ENCODE peak calls at places on chromosomes 11 and 22, in ten cellular contexts. T, O, G, P, A, E, J, X, R and N are unnamed samples.

GRCh38 chr11:74388678-74389327 is 9.4 kb downstream of the PGM2L1 start:
- DNase-seq in O (no peak), E (peak), P (peak), X (peak), J (peak), A (peak), T (peak), R (no peak), G (peak), N (peak)

GRCh38 chr11:119236490-119236889 is 30.4 kb downstream of the CBL start:
- DNase-seq in P (no peak), J (peak), O (no peak), E (peak), X (no peak), T (no peak), A (no peak), R (no peak), G (no peak), N (no peak)

GRCh38 chr11:105937738-105938137 is 84.3 kb downstream of the MSANTD4 start:
- DNase-seq in R (no peak), P (no peak), J (peak), G (no peak), A (no peak), T (no peak), O (no peak), E (peak), X (no peak), N (no peak)

GRCh38 chr22:39207141-39208012 is 37.4 kb downstream of the PDGFB start:
- DNase-seq in T (no peak), R (no peak), E (peak), A (peak), J (peak), G (no peak), P (peak), O (no peak), X (no peak), N (no peak)

GRCh38 chr11:124644426-124645280 is 22.0 kb downstream of the TBRG1 start:
- DNase-seq in T (peak), E (peak), O (peak), G (no peak), X (peak), P (peak), A (peak), R (no peak), J (peak), N (peak)

GRCh38 chr11:2512431-2513407 is 67.9 kb downstream of the KCNQ1 start:
- DNase-seq in T (no peak), J (no peak), O (peak), E (no peak), R (no peak), X (peak), A (peak), G (no peak), P (peak), N (no peak)

GRCh38 chr11:86623041-86623621 is 49.3 kb downstream of the ME3 start:
- DNase-seq in T (no peak), P (no peak), R (no peak), J (no peak), G (no peak), E (no peak), A (no peak), O (no peak), X (no peak), N (no peak)

GRCh38 chr11:57364851-57365660 is 15.9 kb downstream of the PRG3 start:
- DNase-seq in P (no peak), J (no peak), G (no peak), T (no peak), A (no peak), E (no peak), O (no peak), R (no peak), X (no peak), N (no peak)

GRCh38 chr11:66841861-66842260 is 1.4 kb upstream of the RCE1 start:
- DNase-seq in P (no peak), J (no peak), T (no peak), A (no peak), O (no peak), G (no peak), E (no peak), X (no peak), R (no peak), N (no peak)

GRCh38 chr11:69718147-69718546 is 14.3 kb upstream of the FGF19 start:
- DNase-seq in E (peak), O (no peak), X (no peak), A (no peak), J (peak), G (no peak), P (no peak), R (no peak), T (no peak), N (peak)

GRCh38 chr11:123125169-123125568 is 63.2 kb upstream of the HSPA8 start:
- DNase-seq in O (no peak), P (no peak), G (no peak), R (no peak), T (no peak), J (no peak), X (no peak), E (no peak), A (no peak), N (no peak)

DNA sequence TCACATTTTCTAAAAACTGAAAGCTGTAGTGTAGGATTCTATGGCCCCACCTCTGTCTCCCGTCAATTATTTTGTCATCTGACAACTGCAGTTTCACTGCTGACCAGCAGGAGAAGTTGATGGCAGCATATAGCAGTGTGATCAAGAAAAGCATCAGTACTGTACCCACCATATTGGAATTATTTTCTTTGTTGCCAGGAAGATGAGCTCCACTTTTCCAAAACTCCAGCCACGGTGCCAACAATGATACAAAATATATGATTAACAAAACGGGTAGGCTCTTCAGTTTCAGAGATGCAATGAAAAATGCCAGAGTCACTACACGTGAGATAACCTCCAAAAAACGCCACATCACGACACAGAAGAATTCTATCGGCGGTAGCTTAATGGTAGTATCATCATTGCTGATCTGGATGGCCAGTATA is 41.3 kb downstream of the XKR3 start:
- DNase-seq in E (no peak), A (no peak), R (no peak), J (no peak), T (no peak), O (no peak), G (no peak), X (no peak), P (no peak), N (peak)
- TF ChIP-seq CTCF in E (peak), A (no peak), R (no peak), J (no peak), T (no peak), O (no peak), G (no peak), X (no peak), P (no peak), N (peak)

DNA sequence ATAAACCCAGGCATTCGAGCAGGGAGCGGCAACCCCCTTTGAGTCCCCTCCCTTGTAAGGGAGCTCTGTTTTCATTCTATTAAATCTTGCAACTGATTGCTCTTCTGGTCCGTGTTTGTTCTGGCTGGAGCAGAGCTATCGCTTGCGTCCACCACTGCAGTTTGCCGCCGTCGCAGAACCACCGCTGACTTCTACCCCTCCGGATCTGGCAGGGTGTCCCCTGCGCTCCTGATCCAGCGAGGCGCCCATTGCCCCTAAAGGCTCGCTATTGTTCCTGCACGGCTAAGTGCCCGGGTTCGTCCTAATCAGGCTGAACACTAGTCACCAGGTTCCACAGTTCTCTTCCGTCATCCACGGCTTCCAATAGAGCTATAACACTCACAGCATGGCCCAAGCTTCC is 10.4 kb upstream of the MS4A7 start:
- DNase-seq in A (no peak), X (no peak), P (no peak), R (no peak), J (no peak), T (no peak), O (no peak), G (no peak), E (no peak), N (no peak)
- H3K27ac ChIP-seq in A (no peak), X (no peak), P (no peak), R (no peak), J (no peak), T (no peak), O (no peak), G (no peak), E (no peak), N (no peak)

GRCh38 chr22:42646569-42647525 is 2.3 kb downstream of the CYB5R3 start:
- DNase-seq in J (no peak), X (peak), O (no peak), R (no peak), G (no peak), T (peak), E (no peak), P (peak), A (peak), N (no peak)
- H3K4me3 ChIP-seq in J (no peak), X (peak), O (peak), R (peak), G (peak), T (peak), E (no peak), P (peak), A (no peak), N (no peak)

GRCh38 chr11:13695886-13696285 is 27.4 kb downstream of the FAR1 start:
- DNase-seq in O (no peak), G (no peak), T (no peak), P (no peak), J (no peak), A (no peak), R (no peak), E (no peak), X (no peak), N (no peak)

GRCh38 chr11:13699870-13700269 is 31.4 kb downstream of the FAR1 start:
- DNase-seq in T (no peak), P (no peak), E (no peak), G (no peak), R (no peak), X (no peak), A (no peak), O (no peak), J (no peak), N (no peak)

GRCh38 chr11:13699041-13699440 is 30.6 kb downstream of the FAR1 start:
- DNase-seq in O (no peak), P (no peak), E (no peak), A (no peak), X (no peak), T (no peak), G (no peak), J (no peak), R (no peak), N (no peak)

GRCh38 chr11:13698147-13698546 is 29.7 kb downstream of the FAR1 start:
- DNase-seq in G (no peak), T (no peak), A (no peak), R (no peak), J (no peak), E (no peak), O (no peak), X (no peak), P (no peak), N (no peak)

DNA sequence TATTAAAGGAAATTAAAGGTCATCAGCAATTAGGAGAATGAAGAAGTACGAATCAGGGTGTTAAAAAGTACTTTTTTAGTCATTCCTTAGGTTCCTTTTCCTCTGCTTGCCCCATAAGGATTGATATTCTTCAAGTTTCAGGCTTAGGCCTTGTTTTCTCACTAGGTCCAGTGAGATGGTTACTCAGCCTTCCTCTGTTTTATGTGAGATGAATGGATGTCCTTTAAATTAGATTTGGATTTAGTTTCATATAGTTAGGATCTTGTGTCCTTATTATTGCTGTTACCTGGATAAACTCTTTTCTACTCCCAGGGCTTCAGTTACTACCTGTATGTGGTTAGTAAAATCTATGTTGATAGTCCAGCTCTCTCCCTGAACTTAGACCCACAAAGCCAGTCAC is 29.2 kb downstream of the FAR1 start:
- DNase-seq in G (no peak), R (no peak), J (no peak), T (no peak), A (no peak), P (no peak), E (no peak), O (no peak), X (no peak), N (no peak)
- TF ChIP-seq CTCF in G (no peak), R (no peak), J (no peak), T (no peak), A (no peak), P (no peak), E (no peak), O (no peak), X (no peak), N (no peak)

GRCh38 chr11:84924290-84924689 is 702.9 kb downstream of the DLG2 start:
- DNase-seq in R (no peak), T (no peak), X (no peak), E (no peak), J (no peak), O (no peak), P (no peak), G (no peak), A (no peak), N (no peak)
- H3K27ac ChIP-seq in R (no peak), T (no peak), X (no peak), E (no peak), J (no peak), O (no peak), P (no peak), G (no peak), A (no peak), N (no peak)